ENCODE peak calls at places on chromosome 20, in nine cellular contexts. W is GM23338, P is A549, X is tibial artery, Y is ovary, G is neuronal stem cell, J is testis, M is GM23248, O is aorta. L is an unnamed sample.

GRCh38 chr20:46220808-46221207 is 87.5 kb downstream of the CDH22 start:
- DNase-seq in Y (no peak), O (peak; percentile 12), G (peak; percentile 91), X (no peak), M (no peak), W (peak; percentile 63), P (no peak), J (peak; percentile 29), L (peak; percentile 49)

GRCh38 chr20:47360207-47360488 is 3.6 kb upstream of the ZMYND8 start:
- DNase-seq in X (peak; percentile 76), M (peak; percentile 64), J (no peak), O (no peak), W (no peak), Y (no peak), P (peak; percentile 43), G (no peak), L (no peak)

GRCh38 chr20:57395111-57395959 is 4.1 kb downstream of the RBM38 start:
- DNase-seq in X (peak; percentile 69), Y (peak; percentile 64), P (no peak), G (peak; percentile 75), J (peak; percentile 85), W (no peak), O (peak; percentile 86), M (peak; percentile 89), L (peak; percentile 94)

GRCh38 chr20:346640-347316 is at the start of gene NRSN2:
- DNase-seq in P (peak; percentile 89), M (peak; percentile 83), G (peak; percentile 49), O (peak; percentile 84), J (peak; percentile 83), X (peak; percentile 61), W (peak; percentile 79), Y (peak; percentile 72), L (peak; percentile 79)

GRCh38 chr20:47476452-47476851 is 25.2 kb upstream of the NCOA3 start:
- DNase-seq in M (no peak), X (no peak), G (no peak), P (no peak), J (no peak), Y (no peak), O (no peak), W (no peak), L (no peak)

GRCh38 chr20:46959081-46959692 is 64.5 kb downstream of the EYA2 start:
- DNase-seq in W (no peak), Y (no peak), X (no peak), P (peak; percentile 80), M (peak; percentile 95), G (no peak), O (no peak), J (no peak), L (no peak)

GRCh38 chr20:37804584-37805566 is 98.1 kb upstream of the VSTM2L start:
- DNase-seq in P (no peak), M (no peak), G (no peak), J (peak; percentile 29), W (no peak), O (peak; percentile 50), X (no peak), Y (no peak), L (peak; percentile 35)

GRCh38 chr20:32634041-32634805 is 39.5 kb downstream of the C20orf203 start:
- DNase-seq in J (no peak), Y (no peak), M (peak; percentile 22), G (no peak), O (no peak), X (no peak), W (peak; percentile 50), P (no peak), L (no peak)

GRCh38 chr20:53750827-53751393 is 157.3 kb upstream of the ZNF217 start:
- DNase-seq in M (peak; percentile 83), W (no peak), J (no peak), Y (no peak), G (no peak), X (no peak), P (no peak), O (no peak), L (no peak)

GRCh38 chr20:59733326-59733725 is 129.0 kb downstream of the PHACTR3 start:
- DNase-seq in G (no peak), Y (no peak), J (no peak), O (no peak), P (no peak), X (no peak), M (no peak), W (no peak), L (no peak)

GRCh38 chr20:57908691-57909090 is 198.9 kb upstream of the PMEPA1 start:
- DNase-seq in P (no peak), M (no peak), G (no peak), J (no peak), W (no peak), O (no peak), Y (no peak), X (peak; percentile 8), L (no peak)

GRCh38 chr20:24614341-24614740 is 144.9 kb downstream of the SYNDIG1 start:
- DNase-seq in Y (no peak), W (no peak), G (no peak), J (no peak), O (no peak), M (no peak), X (no peak), P (no peak), L (no peak)
- H3K4me1 ChIP-seq in Y (no peaks in the 10 kb centered on the region), W (peaks cover 8% of the 10 kb centered on the region), G (no peaks in the 10 kb centered on the region), J (no peaks in the 10 kb centered on the region), O (no peaks in the 10 kb centered on the region), M (peaks cover 6% of the 10 kb centered on the region), X (no peaks in the 10 kb centered on the region), P (peaks cover 5% of the 10 kb centered on the region), L (peaks cover 7% of the 10 kb centered on the region)

GRCh38 chr20:22560817-22561216 is 23.6 kb downstream of the FOXA2 start:
- DNase-seq in O (no peak), W (peak; percentile 76), G (no peak), P (no peak), Y (no peak), M (no peak), X (no peak), J (no peak), L (no peak)

GRCh38 chr20:22562620-22563019 is 21.8 kb downstream of the FOXA2 start:
- DNase-seq in W (no peak), M (no peak), X (no peak), Y (no peak), G (no peak), J (no peak), O (no peak), P (no peak), L (no peak)

GRCh38 chr20:22559711-22560305 is 24.6 kb downstream of the FOXA2 start:
- DNase-seq in X (no peak), G (no peak), O (no peak), J (no peak), P (no peak), M (no peak), Y (no peak), W (no peak), L (no peak)

GRCh38 chr20:22561965-22562581 is 22.3 kb downstream of the FOXA2 start:
- DNase-seq in W (no peak), X (no peak), G (no peak), O (no peak), Y (no peak), P (no peak), M (no peak), J (no peak), L (no peak)

GRCh38 chr20:22563062-22563965 is 21.1 kb downstream of the FOXA2 start:
- DNase-seq in G (no peak), X (no peak), P (no peak), O (no peak), Y (no peak), M (no peak), W (no peak), J (no peak), L (no peak)
- H3K4me3 ChIP-seq in G (no peak overlapping the region), X (no peak overlapping the region), P (no peak overlapping the region), O (no peak overlapping the region), Y (no peak overlapping the region), M (no peak overlapping the region), W (no peak overlapping the region), J (no peak overlapping the region), L (no peak overlapping the region)

GRCh38 chr20:64225166-64225595 is 30.4 kb upstream of the PCMTD2 start:
- DNase-seq in X (no peak), W (no peak), M (no peak), J (no peak), P (no peak), O (no peak), Y (no peak), G (no peak), L (peak; percentile 34)

GRCh38 chr20:64223526-64224067 is 32.0 kb upstream of the PCMTD2 start:
- DNase-seq in W (peak; percentile 92), G (peak; percentile 63), Y (peak; percentile 66), M (no peak), O (no peak), X (no peak), P (no peak), J (peak; percentile 76), L (no peak)

GRCh38 chr20:64222851-64223525 is 32.6 kb upstream of the PCMTD2 start:
- DNase-seq in Y (peak; percentile 45), P (no peak), X (no peak), J (peak; percentile 77), O (no peak), G (no peak), M (no peak), W (no peak), L (no peak)

GRCh38 chr20:64225828-64226598 is 29.5 kb upstream of the PCMTD2 start:
- DNase-seq in W (no peak), P (no peak), G (no peak), Y (no peak), O (no peak), X (no peak), J (no peak), M (no peak), L (peak; percentile 4)

DNA sequence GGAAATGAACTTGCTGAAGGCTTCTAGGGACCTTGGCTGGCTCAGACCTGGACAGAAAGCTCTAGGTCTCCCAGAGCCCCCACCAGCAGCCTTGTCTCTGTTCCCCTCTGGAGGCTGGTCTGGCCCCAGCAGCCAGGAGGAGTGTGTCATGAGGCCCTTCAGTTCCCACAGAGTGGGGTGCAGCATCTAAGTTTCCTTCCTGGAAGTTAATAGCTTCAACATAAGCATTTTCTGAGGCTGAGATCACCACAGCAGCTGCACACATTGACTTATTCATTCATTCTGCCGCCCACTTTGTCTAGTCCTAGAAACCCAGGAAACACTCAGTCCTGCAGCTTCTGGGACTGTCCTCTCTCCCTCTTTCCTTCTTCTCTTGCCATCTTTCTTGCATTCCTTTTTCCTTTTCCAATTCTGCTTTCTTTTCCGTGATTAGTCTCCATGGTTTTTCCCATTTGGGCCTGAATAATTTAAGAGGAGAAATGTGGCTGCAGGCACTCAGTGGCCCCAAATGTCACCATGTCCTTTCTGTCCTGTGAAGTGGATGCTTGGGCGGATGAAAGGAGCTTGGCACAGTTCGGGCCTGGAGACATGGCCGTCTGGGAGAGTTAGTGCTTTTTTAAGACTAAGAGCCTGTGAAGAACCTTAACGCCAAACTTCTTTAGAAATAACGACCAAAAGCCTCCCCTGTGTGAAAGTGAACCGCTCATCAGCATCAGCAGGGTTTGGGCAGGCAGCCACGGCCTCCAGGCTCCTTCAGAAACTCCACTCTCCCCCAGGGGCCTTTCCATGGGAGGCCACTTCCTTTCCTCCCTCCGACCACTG is 31.0 kb upstream of the PCMTD2 start:
- DNase-seq in W (no peak), Y (no peak), X (no peak), O (no peak), J (no peak), M (peak; percentile 97), G (no peak), P (no peak), L (peak; percentile 44)
- H3K27ac ChIP-seq in W (no peak overlapping the region), Y (no peak overlapping the region), X (no peak overlapping the region), O (no peak overlapping the region), J (no peak overlapping the region), M (peak overlapping the region; percentile 69), G (no peak overlapping the region), P (no peak overlapping the region), L (peak overlapping the region; percentile 19)

GRCh38 chr20:21312813-21313471 is 9.8 kb downstream of the XRN2 start:
- DNase-seq in J (no peak), X (no peak), Y (no peak), G (no peak), M (no peak), O (no peak), W (no peak), P (no peak), L (no peak)
- H3K4me1 ChIP-seq in J (no peaks in the 10 kb centered on the region), X (peaks cover 4% of the 10 kb centered on the region), Y (peaks cover 1% of the 10 kb centered on the region), G (no peaks in the 10 kb centered on the region), M (peaks cover 15% of the 10 kb centered on the region), O (peaks cover 3% of the 10 kb centered on the region), W (peaks cover 57% of the 10 kb centered on the region), P (peaks cover 26% of the 10 kb centered on the region), L (peaks cover 8% of the 10 kb centered on the region)

L was measured in right cardiac atrium.